ENCODE peak calls at places on chromosomes 6 and 20, in four cellular contexts. One of them, this sample, is unnamed.
A peak's percentile ranks its signal among the peaks of the same experiment; 100 is the strongest.

GRCh38 chr20:39029324-39029820 is 67.2 kb downstream of the DHX35 start:
- DNase-seq in body of pancreas: no peak
- DNase-seq in fibroblast of mammary gland: no peak
- DNase-seq in BE2C: no peak
- DNase-seq in this sample: no peak

GRCh38 chr6:21749754-21750153 is 156.2 kb downstream of the SOX4 start:
- DNase-seq in body of pancreas: no peak
- DNase-seq in fibroblast of mammary gland: no peak
- DNase-seq in BE2C: peak; percentile 68
- DNase-seq in this sample: no peak

GRCh38 chr6:34553750-34554149 is 2.4 kb downstream of the SPDEF start:
- DNase-seq in body of pancreas: no peak
- DNase-seq in fibroblast of mammary gland: no peak
- DNase-seq in BE2C: no peak
- DNase-seq in this sample: no peak

GRCh38 chr6:66556936-66557335 is 849.9 kb upstream of the EYS start:
- DNase-seq in body of pancreas: no peak
- DNase-seq in fibroblast of mammary gland: no peak
- DNase-seq in BE2C: no peak
- DNase-seq in this sample: no peak

GRCh38 chr6:90525421-90525820 is 61.5 kb downstream of the MAP3K7 start:
- DNase-seq in body of pancreas: no peak
- DNase-seq in fibroblast of mammary gland: no peak
- DNase-seq in BE2C: no peak
- DNase-seq in this sample: no peak

GRCh38 chr20:63686492-63687321 is 9.7 kb upstream of the TNFRSF6B start:
- DNase-seq in body of pancreas: peak; percentile 42
- DNase-seq in fibroblast of mammary gland: peak; percentile 90
- DNase-seq in BE2C: no peak
- DNase-seq in this sample: no peak

GRCh38 chr6:166307981-166308768 is at the start of gene PRR18:
- DNase-seq in body of pancreas: peak; percentile 41
- DNase-seq in fibroblast of mammary gland: no peak
- DNase-seq in BE2C: peak; percentile 44
- DNase-seq in this sample: peak; percentile 48

GRCh38 chr6:80742481-80742880 is 636.0 kb downstream of the BCKDHB start:
- DNase-seq in body of pancreas: no peak
- DNase-seq in fibroblast of mammary gland: peak; percentile 64
- DNase-seq in BE2C: peak; percentile 16
- DNase-seq in this sample: peak; percentile 10

GRCh38 chr20:4813076-4813838 is 91.5 kb downstream of the PRND start:
- DNase-seq in body of pancreas: no peak
- DNase-seq in fibroblast of mammary gland: no peak
- DNase-seq in BE2C: no peak
- DNase-seq in this sample: no peak

GRCh38 chr20:48695255-48695654 is 132.5 kb downstream of the PREX1 start:
- DNase-seq in body of pancreas: peak; percentile 48
- DNase-seq in fibroblast of mammary gland: no peak
- DNase-seq in BE2C: no peak
- DNase-seq in this sample: no peak

GRCh38 chr6:27295301-27296079 is 16.6 kb downstream of the POM121L2 start:
- DNase-seq in body of pancreas: no peak
- DNase-seq in fibroblast of mammary gland: peak; percentile 88
- DNase-seq in BE2C: peak; percentile 51
- DNase-seq in this sample: peak; percentile 52

GRCh38 chr20:54585222-54585621 is 109.8 kb downstream of the DOK5 start:
- DNase-seq in body of pancreas: no peak
- DNase-seq in fibroblast of mammary gland: peak; percentile 1
- DNase-seq in BE2C: no peak
- DNase-seq in this sample: no peak

GRCh38 chr6:31143148-31143547 is 4.3 kb upstream of the PSORS1C2 start:
- DNase-seq in body of pancreas: peak; percentile 42
- DNase-seq in fibroblast of mammary gland: peak; percentile 73
- DNase-seq in BE2C: no peak
- DNase-seq in this sample: peak; percentile 23

GRCh38 chr20:37346526-37347346 is 796 bp downstream of the SRC start:
- DNase-seq in body of pancreas: no peak
- DNase-seq in fibroblast of mammary gland: no peak
- DNase-seq in BE2C: peak; percentile 18
- DNase-seq in this sample: no peak

GRCh38 chr20:20734475-20734948 is 22.1 kb upstream of the RALGAPA2 start:
- DNase-seq in body of pancreas: no peak
- DNase-seq in fibroblast of mammary gland: no peak
- DNase-seq in BE2C: no peak
- DNase-seq in this sample: no peak

GRCh38 chr6:33290459-33290858 is 1.1 kb downstream of the PFDN6 start:
- DNase-seq in body of pancreas: no peak
- DNase-seq in fibroblast of mammary gland: no peak
- DNase-seq in BE2C: no peak
- DNase-seq in this sample: no peak

GRCh38 chr6:49898904-49899566 is 32.7 kb upstream of the CRISP1 start:
- DNase-seq in body of pancreas: no peak
- DNase-seq in fibroblast of mammary gland: no peak
- DNase-seq in BE2C: no peak
- DNase-seq in this sample: no peak
- TF ChIP-seq CTCF in body of pancreas: no peak
- TF ChIP-seq CTCF in fibroblast of mammary gland: no peak
- TF ChIP-seq CTCF in BE2C: no peak
- TF ChIP-seq CTCF in this sample: no peak

GRCh38 chr20:59428441-59429205 is 128.2 kb downstream of the EDN3 start:
- DNase-seq in body of pancreas: no peak
- DNase-seq in fibroblast of mammary gland: no peak
- DNase-seq in BE2C: no peak
- DNase-seq in this sample: no peak
- TF ChIP-seq CTCF in body of pancreas: no peak
- TF ChIP-seq CTCF in fibroblast of mammary gland: no peak
- TF ChIP-seq CTCF in BE2C: peak; percentile 47
- TF ChIP-seq CTCF in this sample: peak; percentile 43

GRCh38 chr6:74871757-74872156 is 334.1 kb downstream of the COL12A1 start:
- DNase-seq in body of pancreas: no peak
- DNase-seq in fibroblast of mammary gland: peak; percentile 82
- DNase-seq in BE2C: no peak
- DNase-seq in this sample: no peak

GRCh38 chr6:74873911-74874310 is 331.9 kb downstream of the COL12A1 start:
- DNase-seq in body of pancreas: no peak
- DNase-seq in fibroblast of mammary gland: no peak
- DNase-seq in BE2C: no peak
- DNase-seq in this sample: no peak

GRCh38 chr6:74872754-74873446 is 333.0 kb downstream of the COL12A1 start:
- DNase-seq in body of pancreas: no peak
- DNase-seq in fibroblast of mammary gland: no peak
- DNase-seq in BE2C: no peak
- DNase-seq in this sample: no peak

GRCh38 chr6:74867286-74867685 is 338.6 kb downstream of the COL12A1 start:
- DNase-seq in body of pancreas: no peak
- DNase-seq in fibroblast of mammary gland: no peak
- DNase-seq in BE2C: no peak
- DNase-seq in this sample: no peak

DNA sequence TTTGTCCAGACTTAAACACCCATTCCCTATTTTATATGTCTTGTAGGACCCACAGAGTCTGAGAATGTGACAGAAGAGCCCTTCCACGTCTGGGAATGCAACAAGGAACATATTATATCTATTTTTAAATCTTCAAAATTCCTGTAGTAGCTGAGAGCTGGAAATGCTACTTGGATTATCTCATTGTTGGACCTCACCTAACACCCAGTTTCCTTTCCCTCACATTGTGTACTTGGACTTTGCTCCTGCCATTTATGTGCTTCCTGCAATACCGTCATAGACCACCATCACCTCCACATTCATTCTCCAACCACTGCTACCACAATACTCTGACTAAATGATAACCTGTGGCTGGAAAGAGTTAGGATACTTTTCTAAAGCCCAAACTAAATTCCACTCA is 335.4 kb downstream of the COL12A1 start:
- DNase-seq in body of pancreas: no peak
- DNase-seq in fibroblast of mammary gland: peak; percentile 18
- DNase-seq in BE2C: no peak
- DNase-seq in this sample: no peak
- TF ChIP-seq CTCF in body of pancreas: no peak
- TF ChIP-seq CTCF in fibroblast of mammary gland: peak; percentile 19
- TF ChIP-seq CTCF in BE2C: no peak
- TF ChIP-seq CTCF in this sample: no peak

GRCh38 chr6:25138024-25138696 is 141.0 kb upstream of the CARMIL1 start:
- DNase-seq in body of pancreas: peak; percentile 30
- DNase-seq in fibroblast of mammary gland: peak; percentile 92
- DNase-seq in BE2C: no peak
- DNase-seq in this sample: no peak
- TF ChIP-seq CTCF in body of pancreas: peak; percentile 9
- TF ChIP-seq CTCF in fibroblast of mammary gland: peak; percentile 48
- TF ChIP-seq CTCF in BE2C: no peak
- TF ChIP-seq CTCF in this sample: no peak

GRCh38 chr6:130615816-130616215 is 211.4 kb upstream of the SMLR1 start:
- DNase-seq in body of pancreas: no peak
- DNase-seq in fibroblast of mammary gland: no peak
- DNase-seq in BE2C: no peak
- DNase-seq in this sample: no peak

GRCh38 chr6:130613176-130613575 is 214.0 kb upstream of the SMLR1 start:
- DNase-seq in body of pancreas: no peak
- DNase-seq in fibroblast of mammary gland: no peak
- DNase-seq in BE2C: no peak
- DNase-seq in this sample: no peak

GRCh38 chr6:130611366-130611765 is 215.8 kb upstream of the SMLR1 start:
- DNase-seq in body of pancreas: no peak
- DNase-seq in fibroblast of mammary gland: no peak
- DNase-seq in BE2C: no peak
- DNase-seq in this sample: no peak
- TF ChIP-seq CTCF in body of pancreas: no peak
- TF ChIP-seq CTCF in fibroblast of mammary gland: no peak
- TF ChIP-seq CTCF in BE2C: no peak
- TF ChIP-seq CTCF in this sample: no peak